ENCODE peak calls at places on chromosomes 1 and 21, in seven cellular contexts. W is CD8-positive, alpha-beta T cell; S is A673; A is A549; J is adrenal gland; O is colonic mucosa; N is right cardiac atrium. L is an unnamed sample.

GRCh38 chr21:36640260-36641244 is 58.4 kb upstream of the SIM2 start:
- DNase-seq in S (peak), A (no peak), O (no peak), N (no peak), J (no peak), W (no peak), L (no peak)

GRCh38 chr1:229694053-229694693 is 68.1 kb downstream of the URB2 start:
- DNase-seq in J (peak), W (no peak), S (peak), O (peak), N (peak), A (peak), L (peak)

GRCh38 chr1:226692067-226692792 is 46.9 kb downstream of the ITPKB start:
- DNase-seq in A (no peak), S (no peak), O (no peak), J (no peak), N (no peak), W (no peak), L (no peak)

GRCh38 chr1:168737446-168737845 is 8.4 kb upstream of the DPT start:
- DNase-seq in A (no peak), S (no peak), O (no peak), J (no peak), N (peak), W (no peak), L (no peak)

GRCh38 chr1:93613895-93614294 is 67.7 kb downstream of the BCAR3 start:
- DNase-seq in N (peak), S (no peak), J (no peak), O (peak), A (no peak), W (no peak), L (peak)

GRCh38 chr1:21674957-21675356 is 5.8 kb upstream of the RAP1GAP start:
- DNase-seq in N (peak), O (no peak), S (no peak), A (no peak), J (no peak), W (no peak), L (no peak)

GRCh38 chr1:186689907-186690306 is 9.7 kb upstream of the PTGS2 start:
- DNase-seq in O (no peak), S (no peak), J (no peak), A (no peak), N (no peak), W (no peak), L (no peak)

GRCh38 chr1:41397020-41397419 is 35.8 kb downstream of the FOXO6 start:
- DNase-seq in W (no peak), A (no peak), N (no peak), S (no peak), O (no peak), J (no peak), L (no peak)

GRCh38 chr1:47931395-47931794 is 65.8 kb downstream of the TRABD2B start:
- DNase-seq in S (peak), O (peak), J (no peak), W (no peak), N (no peak), A (peak), L (no peak)

GRCh38 chr1:223670458-223671159 is 5.1 kb upstream of the CAPN8 start:
- DNase-seq in N (no peak), J (no peak), A (peak), O (peak), W (no peak), S (peak), L (no peak)

GRCh38 chr1:209805341-209805781 is 581 bp downstream of the IRF6 start:
- DNase-seq in J (no peak), O (peak), A (no peak), N (peak), W (no peak), S (no peak), L (no peak)

GRCh38 chr1:162003825-162004205 is 19.9 kb downstream of the OLFML2B start:
- DNase-seq in W (no peak), N (peak), A (no peak), S (no peak), O (no peak), J (peak), L (no peak)

GRCh38 chr1:19557609-19558051 is 72.3 kb upstream of the CAPZB start:
- DNase-seq in A (no peak), W (no peak), J (no peak), N (no peak), O (no peak), S (no peak), L (no peak)

GRCh38 chr1:19560480-19560879 is 75.1 kb upstream of the CAPZB start:
- DNase-seq in N (no peak), A (no peak), O (no peak), J (no peak), W (no peak), S (no peak), L (no peak)

GRCh38 chr1:19559641-19560040 is 74.3 kb upstream of the CAPZB start:
- DNase-seq in S (no peak), W (no peak), N (no peak), A (no peak), J (no peak), O (no peak), L (no peak)

GRCh38 chr1:19564366-19564765 is 79.0 kb upstream of the CAPZB start:
- DNase-seq in O (peak), W (no peak), S (no peak), J (no peak), N (no peak), A (no peak), L (no peak)

DNA sequence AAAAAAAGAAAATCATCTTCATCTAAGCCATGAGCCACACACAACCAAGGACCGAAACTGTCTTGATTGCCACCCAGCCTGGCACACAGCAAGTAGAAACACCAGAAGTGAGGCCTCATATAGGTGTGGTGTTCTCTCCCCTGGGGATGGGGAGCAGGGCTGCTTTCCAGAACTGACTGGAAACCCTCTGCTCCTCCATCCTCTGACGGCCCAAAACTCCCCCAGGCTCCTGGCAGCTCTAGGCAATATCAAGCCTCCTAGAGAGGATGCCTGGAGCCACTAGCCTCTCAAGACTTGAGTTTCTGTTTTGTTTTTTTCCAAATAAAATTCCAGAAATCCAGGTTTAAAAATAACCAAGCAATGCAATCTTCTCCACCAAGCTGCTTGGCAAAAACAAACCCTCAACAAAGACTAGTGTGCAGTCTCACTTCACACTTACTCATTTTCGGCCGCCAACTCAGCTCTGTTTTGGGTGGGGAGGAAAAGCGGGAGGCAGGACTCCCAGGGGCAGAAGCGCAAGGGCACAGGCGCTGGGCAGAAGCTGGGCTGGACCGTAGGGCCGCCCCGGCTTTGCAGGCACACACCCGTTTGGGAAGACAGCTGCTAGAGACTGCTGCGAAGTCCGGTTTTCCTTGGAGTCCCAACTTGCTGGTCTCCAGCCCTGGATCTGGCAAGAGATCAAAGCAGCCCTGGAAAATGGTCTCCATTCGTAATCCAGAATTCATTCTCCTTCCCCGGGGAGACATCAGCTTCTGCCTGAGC is 78.2 kb upstream of the CAPZB start:
- DNase-seq in S (no peak), W (no peak), J (no peak), A (no peak), N (peak), O (peak), L (peak)
- H3K27ac ChIP-seq in S (no peak), W (no peak), J (peak), A (no peak), N (peak), O (peak), L (peak)

GRCh38 chr21:39224930-39225329 is 41.7 kb upstream of the PSMG1 start:
- DNase-seq in J (no peak), S (no peak), W (no peak), N (no peak), A (no peak), O (no peak), L (no peak)
- H3K4me3 ChIP-seq in J (no peak), S (no peak), W (no peak), N (no peak), A (no peak), O (no peak), L (no peak)

DNA sequence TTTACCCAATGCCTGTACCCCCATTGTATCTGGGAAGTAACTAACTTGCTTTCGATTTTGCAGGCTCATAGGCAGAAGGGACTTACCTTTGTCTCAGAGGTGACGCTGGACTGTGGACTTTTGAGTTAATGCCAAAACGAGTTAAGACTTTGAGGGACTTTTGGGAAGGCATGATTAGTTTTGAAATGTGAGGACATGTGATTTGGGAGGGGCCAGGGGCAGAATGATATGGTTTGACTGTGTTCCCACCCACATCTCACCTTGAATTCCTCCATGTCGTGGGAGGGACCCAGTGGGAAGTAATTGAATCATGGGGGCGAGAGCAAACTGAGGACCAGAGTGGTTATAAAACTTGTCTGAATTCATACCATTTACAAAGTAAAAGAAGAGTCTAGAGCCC is 77.1 kb upstream of the HOOK1 start:
- DNase-seq in S (no peak), J (no peak), O (no peak), N (no peak), W (no peak), A (no peak), L (no peak)
- H3K27ac ChIP-seq in S (no peak), J (no peak), O (no peak), N (no peak), W (no peak), A (no peak), L (no peak)

GRCh38 chr1:196462101-196462500 is 146.1 kb downstream of the KCNT2 start:
- DNase-seq in W (no peak), S (no peak), J (no peak), N (no peak), O (no peak), A (no peak), L (no peak)

GRCh38 chr1:196466656-196467055 is 141.6 kb downstream of the KCNT2 start:
- DNase-seq in A (no peak), W (no peak), N (no peak), O (no peak), S (no peak), J (no peak), L (no peak)

GRCh38 chr1:196464545-196464944 is 143.7 kb downstream of the KCNT2 start:
- DNase-seq in A (no peak), J (no peak), W (no peak), O (no peak), S (no peak), N (no peak), L (no peak)

DNA sequence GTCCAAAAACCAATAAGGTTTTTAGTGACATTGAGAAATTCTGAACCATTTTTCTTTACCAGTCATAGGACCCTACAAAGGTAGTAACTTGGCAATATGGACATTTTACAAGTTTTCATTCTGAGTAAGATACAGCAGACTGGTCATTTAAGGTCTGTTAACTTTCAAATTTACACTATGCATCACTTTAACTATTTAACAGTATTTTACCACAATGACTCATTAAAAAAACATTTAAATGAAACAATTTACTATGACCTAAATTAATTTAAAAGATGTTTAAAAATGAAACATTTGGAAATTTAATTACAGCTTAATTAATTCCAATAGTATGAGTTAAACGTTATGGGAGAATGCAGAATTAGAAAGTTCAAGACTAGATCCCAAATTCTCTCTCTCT is 141.0 kb downstream of the KCNT2 start:
- DNase-seq in W (no peak), N (no peak), O (no peak), A (no peak), J (no peak), S (no peak), L (no peak)
- H3K4me3 ChIP-seq in W (no peak), N (no peak), O (no peak), A (no peak), J (no peak), S (no peak), L (no peak)

DNA sequence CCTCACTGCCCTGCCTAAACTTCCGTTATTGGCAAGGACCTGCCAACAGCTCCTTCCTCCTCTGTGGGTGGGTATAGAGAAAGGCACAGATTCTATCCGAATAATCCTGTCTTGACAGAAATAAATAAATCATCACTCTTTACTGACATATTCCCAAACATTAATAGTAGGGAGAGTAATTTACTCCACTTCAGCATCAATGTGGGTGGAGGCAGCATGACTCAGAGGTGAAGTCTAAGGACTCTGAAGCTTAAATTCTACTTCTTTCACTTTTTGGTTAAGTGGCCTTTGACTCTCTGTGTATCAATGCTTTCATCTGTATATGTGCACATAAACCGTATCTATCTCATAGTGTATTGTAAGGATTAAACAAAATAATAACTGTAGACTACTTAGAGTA is 2.9 kb downstream of the CD84 start:
- DNase-seq in O (no peak), N (no peak), J (no peak), S (no peak), A (no peak), W (no peak), L (no peak)
- H3K27ac ChIP-seq in O (peak), N (no peak), J (no peak), S (no peak), A (no peak), W (peak), L (no peak)

GRCh38 chr1:245686006-245686405 is 531.2 kb downstream of the KIF26B start:
- DNase-seq in J (no peak), A (no peak), O (no peak), S (no peak), N (no peak), W (no peak), L (no peak)

GRCh38 chr1:245688536-245689453 is 534.0 kb downstream of the KIF26B start:
- DNase-seq in N (no peak), J (no peak), A (no peak), S (no peak), O (no peak), W (no peak), L (no peak)

GRCh38 chr1:245687129-245687635 is 532.4 kb downstream of the KIF26B start:
- DNase-seq in O (no peak), J (no peak), W (no peak), S (no peak), A (no peak), N (no peak), L (no peak)

GRCh38 chr1:245686446-245687030 is 531.8 kb downstream of the KIF26B start:
- DNase-seq in W (no peak), S (no peak), O (no peak), N (no peak), A (no peak), J (no peak), L (no peak)

GRCh38 chr1:245687636-245688535 is 533.1 kb downstream of the KIF26B start:
- DNase-seq in O (no peak), W (no peak), N (no peak), A (no peak), J (peak), S (no peak), L (no peak)
- H3K4me3 ChIP-seq in O (no peak), W (no peak), N (no peak), A (no peak), J (peak), S (no peak), L (no peak)

DNA sequence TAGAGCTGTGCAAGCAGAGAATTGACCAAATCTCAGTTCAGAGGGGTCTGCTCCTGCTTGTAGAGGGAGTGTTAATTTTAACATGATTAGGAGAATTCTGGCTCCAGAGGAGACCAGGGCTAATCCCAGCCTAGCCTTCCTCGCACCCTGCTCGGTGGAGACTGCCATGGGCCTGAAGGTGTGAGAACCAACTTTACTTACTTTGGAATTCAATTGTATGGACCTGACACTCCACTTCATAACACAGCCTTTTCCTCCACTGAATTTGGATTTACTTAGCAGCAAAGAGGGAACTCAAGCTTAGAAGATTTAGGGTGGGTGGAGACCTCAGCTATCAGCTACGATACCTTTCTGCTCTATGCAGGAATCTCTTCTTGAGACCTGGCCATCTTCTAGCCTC is 11.5 kb downstream of the PLXNA2 start:
- DNase-seq in J (no peak), A (no peak), N (no peak), O (no peak), W (no peak), S (no peak), L (no peak)
- H3K27ac ChIP-seq in J (no peak), A (no peak), N (no peak), O (no peak), W (no peak), S (no peak), L (peak)

GRCh38 chr1:25435315-25436103 is 4.8 kb downstream of the MACO1 start:
- DNase-seq in N (no peak), J (no peak), A (no peak), O (no peak), W (no peak), S (no peak), L (no peak)
- H3K4me3 ChIP-seq in N (no peak), J (no peak), A (no peak), O (no peak), W (no peak), S (peak), L (no peak)

DNA sequence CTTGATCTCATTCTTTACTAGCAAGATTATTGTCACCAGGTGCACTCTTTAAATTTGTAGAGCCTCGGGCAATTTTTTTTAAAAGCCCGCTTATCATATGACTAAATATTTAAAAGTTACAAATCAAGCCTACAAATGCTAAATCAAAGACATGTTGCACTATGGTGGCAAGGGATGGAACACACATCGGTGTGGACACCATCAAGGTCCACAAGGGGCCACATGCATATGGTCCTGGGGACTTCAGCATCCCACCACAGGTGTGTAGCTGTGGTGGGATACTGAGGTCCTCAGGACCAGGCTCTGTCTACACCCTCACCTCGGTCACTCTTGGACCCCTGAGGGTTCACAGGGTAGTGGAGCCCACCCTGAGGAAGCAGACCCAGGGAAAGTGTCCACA is 45.8 kb downstream of the FAM78B start:
- DNase-seq in N (no peak), W (no peak), S (no peak), J (no peak), A (no peak), O (no peak), L (no peak)
- H3K27ac ChIP-seq in N (no peak), W (no peak), S (no peak), J (no peak), A (no peak), O (no peak), L (no peak)